ENCODE peak calls at places on chromosomes 5 and 9, in nine cellular contexts. T is MM.1S, U is GM23338, V is H1, D is astrocyte, M is mammary epithelial cell, H is neuronal stem cell, Z is osteoblast, Q is OCI-LY7. F is an unnamed sample.

GRCh38 chr9:133359420-133360175 is 3.2 kb downstream of the SURF2 start:
- DNase-seq in U (peak), V (peak), Z (peak), M (no peak), T (no peak), Q (no peak), D (no peak), H (no peak), F (peak)

GRCh38 chr5:91382530-91383026 is 539 bp downstream of the ARRDC3 start:
- DNase-seq in V (no peak), Z (peak), U (peak), Q (peak), D (no peak), M (peak), T (peak), H (peak), F (peak)

GRCh38 chr5:172007153-172007794 is 836 bp upstream of the FBXW11 start:
- DNase-seq in U (peak), M (no peak), H (no peak), Q (peak), Z (peak), V (no peak), D (peak), T (no peak), F (peak)

GRCh38 chr9:16243798-16244197 is 626.7 kb downstream of the BNC2 start:
- DNase-seq in M (no peak), D (no peak), V (no peak), T (no peak), U (peak), H (peak), Z (peak), Q (no peak), F (no peak)

GRCh38 chr5:133113331-133114061 is 61.7 kb downstream of the HSPA4 start:
- DNase-seq in T (no peak), D (peak), M (peak), Q (peak), Z (peak), H (no peak), V (peak), U (no peak), F (no peak)

GRCh38 chr5:31075981-31076380 is 117.5 kb upstream of the CDH6 start:
- DNase-seq in M (no peak), Q (no peak), Z (no peak), V (no peak), T (no peak), D (no peak), H (no peak), U (no peak), F (no peak)

GRCh38 chr9:2874001-2874750 is 30.3 kb upstream of the PUM3 start:
- DNase-seq in T (no peak), Q (no peak), U (no peak), M (no peak), H (no peak), D (peak), Z (peak), V (no peak), F (no peak)

GRCh38 chr5:55402199-55402598 is 94.4 kb downstream of the MTREX start:
- DNase-seq in D (no peak), Q (no peak), M (no peak), V (no peak), T (no peak), U (peak), Z (no peak), H (no peak), F (no peak)

GRCh38 chr5:141841781-141842180 is 36.4 kb downstream of the PCDH1 start:
- DNase-seq in T (no peak), Z (peak), H (no peak), Q (no peak), M (no peak), D (no peak), U (no peak), V (no peak), F (no peak)

GRCh38 chr5:66992547-66992946 is 204.1 kb downstream of the CD180 start:
- DNase-seq in H (no peak), Z (no peak), M (no peak), U (no peak), V (no peak), D (no peak), T (no peak), Q (no peak), F (no peak)

GRCh38 chr5:132799392-132799791 is 13.7 kb upstream of the SOWAHA start:
- DNase-seq in Q (no peak), T (no peak), M (peak), U (no peak), Z (no peak), D (no peak), H (no peak), V (no peak), F (no peak)

GRCh38 chr5:74679968-74680367 is 5.1 kb upstream of the HEXB start:
- DNase-seq in H (no peak), T (no peak), V (no peak), D (peak), M (no peak), U (no peak), Q (no peak), Z (no peak), F (no peak)

GRCh38 chr5:152560508-152561137 is 155.5 kb upstream of the NMUR2 start:
- DNase-seq in D (peak), U (peak), T (peak), H (peak), Z (no peak), M (peak), V (peak), Q (peak), F (peak)

GRCh38 chr5:180494510-180495181 is 467 bp downstream of the CNOT6 start:
- DNase-seq in D (no peak), Z (peak), H (peak), U (peak), Q (peak), M (peak), V (peak), T (peak), F (peak)

GRCh38 chr5:115657883-115658233 is 32.0 kb upstream of the TMED7 start:
- DNase-seq in M (peak), Z (peak), H (no peak), Q (no peak), T (no peak), V (no peak), U (no peak), D (peak), F (no peak)

GRCh38 chr9:120568816-120569215 is 11.2 kb downstream of the CDK5RAP2 start:
- DNase-seq in Z (no peak), V (no peak), H (no peak), Q (no peak), U (no peak), M (no peak), T (no peak), D (no peak), F (no peak)

GRCh38 chr9:34237836-34238235 is 59.0 kb downstream of the UBAP1 start:
- DNase-seq in V (no peak), U (no peak), Q (no peak), H (no peak), Z (no peak), D (no peak), M (no peak), T (no peak), F (no peak)

GRCh38 chr5:34923694-34924461 is 5.5 kb upstream of the DNAJC21 start:
- DNase-seq in Q (no peak), T (no peak), Z (peak), H (no peak), V (no peak), D (peak), U (no peak), M (peak), F (no peak)

GRCh38 chr9:69380301-69380700 is 55.3 kb downstream of the ENTREP1 start:
- DNase-seq in V (no peak), Q (no peak), H (no peak), Z (peak), D (no peak), T (no peak), U (no peak), M (no peak), F (no peak)

GRCh38 chr5:169411789-169412425 is 111.0 kb upstream of the SLIT3 start:
- DNase-seq in V (no peak), U (no peak), T (no peak), D (peak), H (no peak), Q (no peak), M (no peak), Z (no peak), F (no peak)

GRCh38 chr9:122219856-122220672 is 8.7 kb downstream of the LHX6 start:
- DNase-seq in M (no peak), U (no peak), T (no peak), H (no peak), D (no peak), V (peak), Q (no peak), Z (peak), F (no peak)

GRCh38 chr9:133758228-133758627 is 20.1 kb upstream of the SARDH start:
- DNase-seq in H (no peak), T (no peak), D (no peak), V (no peak), Z (peak), M (no peak), U (no peak), Q (no peak), F (no peak)

GRCh38 chr5:10485142-10485795 is 43.6 kb downstream of the ROPN1L start:
- DNase-seq in Q (no peak), D (peak), T (no peak), V (no peak), M (no peak), H (no peak), Z (peak), U (peak), F (no peak)

GRCh38 chr5:89397096-89397495 is 514.1 kb upstream of the MEF2C start:
- DNase-seq in Q (no peak), Z (no peak), U (no peak), V (no peak), M (peak), T (no peak), D (no peak), H (no peak), F (no peak)

GRCh38 chr5:58921106-58921505 is 338.2 kb downstream of the RAB3C start:
- DNase-seq in H (no peak), D (peak), U (no peak), M (no peak), T (no peak), V (no peak), Z (no peak), Q (no peak), F (no peak)

GRCh38 chr5:38830521-38831051 is 15.2 kb upstream of the OSMR start:
- DNase-seq in Q (no peak), H (no peak), D (no peak), U (no peak), M (peak), T (no peak), V (no peak), Z (no peak), F (peak)

GRCh38 chr9:115777610-115778009 is 376.0 kb upstream of the PAPPA start:
- DNase-seq in V (no peak), Q (no peak), Z (no peak), M (no peak), H (no peak), T (peak), D (no peak), U (no peak), F (no peak)

DNA sequence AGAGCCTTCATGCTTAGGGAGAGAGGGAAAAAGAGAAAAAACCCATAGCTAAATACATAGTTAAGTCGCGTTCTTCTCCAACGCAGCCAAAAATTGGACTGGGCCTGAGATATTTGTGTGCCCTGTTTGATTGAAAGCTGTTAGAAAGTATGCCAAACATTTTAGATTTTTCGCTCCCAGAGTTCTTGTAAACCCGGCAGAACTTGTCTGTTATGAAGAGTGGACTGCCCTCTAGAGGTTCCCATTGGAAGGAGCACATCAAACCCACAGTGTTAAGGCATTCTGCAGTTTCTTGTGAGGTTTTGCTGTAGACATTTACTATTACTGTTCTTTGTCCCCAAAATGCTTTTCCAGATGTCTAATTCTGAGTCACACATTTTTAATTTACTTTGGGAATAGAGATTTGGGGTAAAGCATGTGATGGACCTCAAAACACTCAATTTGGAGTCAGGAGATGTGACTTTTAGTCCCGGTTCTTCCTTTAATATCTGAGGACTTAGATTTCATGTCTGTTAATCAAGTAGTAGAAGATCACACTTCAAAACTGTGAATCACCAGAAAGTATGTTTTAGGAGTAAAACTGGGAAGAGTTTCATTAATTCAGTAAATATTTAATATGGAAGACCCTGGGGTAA is 96.6 kb downstream of the PCSK1 start:
- DNase-seq in D (peak), V (peak), T (peak), Z (peak), Q (peak), H (peak), M (peak), U (peak), F (peak)
- H2AFZ ChIP-seq in D (peak), V (peak), T (peak), Z (peak), Q (no peak), H (peak), M (peak), U (peak), F (no peak)

GRCh38 chr5:149434162-149435014 is 55.3 kb upstream of the IL17B start:
- DNase-seq in Z (peak), T (peak), D (peak), V (peak), Q (peak), H (peak), U (peak), M (no peak), F (no peak)

GRCh38 chr5:149429839-149430721 is 51.0 kb upstream of the IL17B start:
- DNase-seq in D (no peak), H (no peak), T (no peak), Q (peak), M (no peak), Z (peak), V (peak), U (peak), F (peak)

GRCh38 chr5:149432861-149433462 is 53.9 kb upstream of the IL17B start:
- DNase-seq in M (no peak), V (no peak), D (no peak), Z (no peak), T (no peak), Q (no peak), H (no peak), U (no peak), F (no peak)

GRCh38 chr5:149433524-149434131 is 54.5 kb upstream of the IL17B start:
- DNase-seq in H (no peak), D (peak), T (no peak), Q (peak), Z (peak), V (no peak), M (no peak), U (no peak), F (no peak)

DNA sequence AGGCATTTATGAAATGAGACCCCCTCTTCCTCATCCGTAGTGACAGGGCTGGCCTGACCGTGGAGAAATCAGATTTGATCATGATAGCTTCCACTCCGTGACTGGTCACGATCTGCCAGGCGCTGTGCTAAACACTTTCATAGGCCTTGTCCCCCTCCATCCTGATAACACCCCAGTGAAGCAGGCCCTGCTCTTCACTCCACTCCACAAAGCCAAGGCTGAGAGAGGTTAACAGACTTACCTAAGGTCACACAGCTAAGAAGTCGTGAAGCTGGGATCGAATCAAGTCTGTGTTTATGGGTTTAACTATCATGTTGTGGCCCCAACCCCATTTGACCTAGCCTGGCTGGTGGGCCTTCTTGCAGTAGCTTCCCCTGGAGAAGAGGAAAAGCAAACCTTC is 53.3 kb upstream of the IL17B start:
- DNase-seq in H (no peak), T (no peak), Z (no peak), U (no peak), D (no peak), Q (no peak), M (no peak), V (no peak), F (no peak)
- H2AFZ ChIP-seq in H (no peak), T (no peak), Z (no peak), U (no peak), D (no peak), Q (peak), M (no peak), V (no peak), F (no peak)

GRCh38 chr9:94800424-94801117 is 74.1 kb downstream of the AOPEP start:
- DNase-seq in H (no peak), D (peak), U (no peak), V (no peak), Z (no peak), Q (no peak), M (no peak), T (no peak), F (no peak)

GRCh38 chr9:94801242-94801641 is 74.7 kb downstream of the AOPEP start:
- DNase-seq in Q (no peak), D (peak), U (no peak), T (no peak), V (no peak), M (no peak), H (no peak), Z (peak), F (no peak)

GRCh38 chr9:94801685-94802084 is 75.2 kb downstream of the AOPEP start:
- DNase-seq in V (no peak), H (no peak), M (peak), D (peak), Q (no peak), U (no peak), Z (peak), T (no peak), F (no peak)

GRCh38 chr9:94804316-94804715 is 77.8 kb downstream of the AOPEP start:
- DNase-seq in Z (no peak), D (no peak), T (no peak), V (no peak), H (no peak), M (no peak), U (no peak), Q (no peak), F (no peak)

GRCh38 chr9:94802795-94803194 is 76.3 kb downstream of the AOPEP start:
- DNase-seq in V (no peak), D (peak), H (no peak), Z (no peak), Q (no peak), U (no peak), M (peak), T (peak), F (no peak)
- H2AFZ ChIP-seq in V (no peak), D (no peak), H (no peak), Z (no peak), Q (no peak), U (no peak), M (peak), T (no peak), F (no peak)

DNA sequence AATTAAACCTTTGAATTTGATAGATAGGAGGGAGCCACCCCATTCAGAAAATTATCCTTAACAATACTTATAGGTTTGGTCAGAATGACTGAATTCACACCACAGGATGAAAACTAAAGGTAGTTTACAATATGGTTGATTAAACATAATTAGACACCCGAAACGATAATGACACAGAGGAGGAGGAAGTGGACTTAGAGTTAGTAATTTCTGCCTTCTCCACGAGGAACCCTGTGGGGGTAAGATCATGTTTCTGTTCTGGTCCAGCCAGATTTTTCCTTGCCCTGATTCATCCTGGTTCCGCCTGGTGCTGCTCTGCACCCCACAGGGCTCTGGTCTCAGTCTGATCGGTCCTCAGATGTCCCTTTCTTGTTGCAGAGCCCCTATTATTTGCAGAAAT is 84.7 kb upstream of the DNAH5 start:
- DNase-seq in M (no peak), Q (no peak), V (no peak), Z (no peak), U (no peak), D (no peak), H (no peak), T (no peak), F (no peak)
- H2AFZ ChIP-seq in M (no peak), Q (no peak), V (no peak), Z (no peak), U (no peak), D (no peak), H (no peak), T (no peak), F (no peak)

F was measured in HepG2.